ENCODE peak calls at places on chromosome 15, in seven cellular contexts. D is BE2C; M is GM23248; W is CD8-positive, alpha-beta T cell; S is breast epithelium; T is PC-3; E is mucosa of descending colon. F is an unnamed sample.

GRCh38 chr15:41926184-41927056 is 32.6 kb upstream of the SPTBN5 start:
- DNase-seq in E (peak; percentile 72), M (peak; percentile 65), W (peak; percentile 14), S (no peak), D (no peak), T (peak; percentile 67), F (no peak)

GRCh38 chr15:39580630-39581500 is at the start of gene THBS1:
- DNase-seq in W (peak; percentile 28), S (peak; percentile 82), T (peak; percentile 94), D (no peak), E (peak; percentile 89), M (peak; percentile 97), F (peak; percentile 81)

GRCh38 chr15:60740787-60741354 is 261.9 kb upstream of the ICE2 start:
- DNase-seq in M (peak; percentile 59), E (no peak), W (no peak), T (no peak), D (no peak), S (no peak), F (no peak)

GRCh38 chr15:40471105-40471777 is 457 bp downstream of the CHST14 start:
- DNase-seq in M (peak; percentile 41), D (peak; percentile 39), E (peak; percentile 60), W (peak; percentile 19), S (no peak), T (peak; percentile 6), F (peak; percentile 30)

GRCh38 chr15:58227706-58228543 is 89.7 kb downstream of the AQP9 start:
- DNase-seq in D (peak; percentile 81), S (peak; percentile 62), M (peak; percentile 87), W (peak; percentile 67), T (peak; percentile 83), E (no peak), F (peak; percentile 45)

GRCh38 chr15:83899670-83900069 is 245.7 kb downstream of the ADAMTSL3 start:
- DNase-seq in D (no peak), S (no peak), W (no peak), T (no peak), E (no peak), M (no peak), F (no peak)

GRCh38 chr15:51907136-51907862 is 64.3 kb downstream of the LEO1 start:
- DNase-seq in S (no peak), W (no peak), D (no peak), T (peak; percentile 98), M (peak; percentile 61), E (no peak), F (peak; percentile 61)

GRCh38 chr15:29968099-29968892 is 114.5 kb upstream of the GOLGA8J start:
- DNase-seq in S (no peak), E (no peak), W (no peak), M (peak; percentile 14), T (peak; percentile 27), D (peak; percentile 9), F (no peak)

GRCh38 chr15:90598053-90598577 is 68.4 kb downstream of the CRTC3 start:
- DNase-seq in M (no peak), W (no peak), T (no peak), D (no peak), S (no peak), E (peak; percentile 76), F (no peak)

GRCh38 chr15:59398220-59398619 is 25.5 kb upstream of the MYO1E start:
- DNase-seq in W (no peak), D (no peak), M (no peak), E (no peak), S (no peak), T (no peak), F (no peak)

GRCh38 chr15:50627351-50628055 is 59.1 kb downstream of the TRPM7 start:
- DNase-seq in T (no peak), M (peak; percentile 57), D (no peak), S (no peak), E (no peak), W (no peak), F (no peak)

GRCh38 chr15:100125627-100126231 is 216.0 kb downstream of the ADAMTS17 start:
- DNase-seq in S (no peak), T (no peak), E (no peak), M (no peak), W (no peak), D (no peak), F (no peak)

GRCh38 chr15:100124936-100125626 is 216.7 kb downstream of the ADAMTS17 start:
- DNase-seq in E (no peak), S (no peak), D (no peak), M (no peak), T (no peak), W (no peak), F (no peak)

GRCh38 chr15:100121285-100121684 is 220.5 kb downstream of the ADAMTS17 start:
- DNase-seq in M (no peak), E (no peak), S (no peak), W (no peak), D (no peak), T (no peak), F (no peak)

GRCh38 chr15:100124361-100124760 is 217.4 kb downstream of the ADAMTS17 start:
- DNase-seq in S (no peak), T (no peak), E (no peak), W (no peak), D (no peak), M (no peak), F (no peak)

GRCh38 chr15:100123611-100124010 is 218.2 kb downstream of the ADAMTS17 start:
- DNase-seq in M (no peak), D (no peak), T (peak; percentile 84), S (no peak), E (no peak), W (no peak), F (no peak)
- H3K4me1 ChIP-seq in M (no peaks in the 10 kb centered on the region), D (no peaks in the 10 kb centered on the region), T (peaks cover 17% of the 10 kb centered on the region), S (no peaks in the 10 kb centered on the region), E (no peaks in the 10 kb centered on the region), W (no peaks in the 10 kb centered on the region), F (no peaks in the 10 kb centered on the region)

GRCh38 chr15:20643024-20643770 is 101.6 kb upstream of the GOLGA6L6 start:
- DNase-seq in E (no peak), D (no peak), S (no peak), M (no peak), T (no peak), W (no peak), F (no peak)
- H3K9me3 ChIP-seq in E (peaks cover 8% of the 10 kb centered on the region), D (no peaks in the 10 kb centered on the region), S (no peaks in the 10 kb centered on the region), M (no peaks in the 10 kb centered on the region), T (peaks cover 5% of the 10 kb centered on the region), W (no peaks in the 10 kb centered on the region), F (no peaks in the 10 kb centered on the region)

GRCh38 chr15:98874359-98874758 is 133.2 kb downstream of the PGPEP1L start:
- DNase-seq in M (no peak), E (no peak), W (no peak), S (no peak), D (no peak), T (no peak), F (no peak)
- H3K4me1 ChIP-seq in M (peaks cover 73% of the 10 kb centered on the region), E (no peaks in the 10 kb centered on the region), W (peaks cover 18% of the 10 kb centered on the region), S (peaks cover 5% of the 10 kb centered on the region), D (peaks cover 23% of the 10 kb centered on the region), T (peaks cover 54% of the 10 kb centered on the region), F (peaks cover 10% of the 10 kb centered on the region)

DNA sequence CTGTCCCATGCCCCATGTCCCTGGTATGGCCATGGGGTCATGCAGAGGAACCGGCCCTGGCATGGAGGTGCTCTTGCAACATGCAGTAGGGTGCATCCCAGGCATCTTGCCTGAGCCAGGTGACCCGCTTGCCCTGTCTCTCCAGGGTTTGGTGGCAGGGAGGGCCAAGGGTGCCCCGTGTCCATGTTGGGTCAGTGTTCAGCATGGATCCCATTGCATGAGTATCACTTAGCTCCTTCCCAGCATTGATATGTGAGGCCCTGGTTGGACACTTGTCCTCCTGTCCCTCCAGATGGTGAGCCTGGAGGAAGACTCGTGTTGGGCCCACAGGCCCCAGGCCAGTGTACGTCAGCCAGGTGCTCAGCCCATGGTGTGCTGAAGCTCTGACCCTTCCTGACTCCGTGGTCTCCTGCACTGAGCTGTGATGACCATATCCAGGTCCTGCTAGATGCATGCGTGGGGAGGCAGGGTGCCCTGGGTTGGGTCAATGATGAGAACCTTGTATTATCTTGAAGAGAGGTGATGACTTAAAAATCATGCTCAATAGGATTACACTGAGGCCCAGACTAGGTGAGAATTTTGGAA is 205.0 kb downstream of the UBE3A start:
- DNase-seq in E (no peak), M (no peak), S (no peak), T (no peak), D (no peak), W (no peak), F (no peak)
- H3K9me3 ChIP-seq in E (peaks cover 95% of the 10 kb centered on the region), M (no peaks in the 10 kb centered on the region), S (peaks cover 100% of the 10 kb centered on the region), T (peaks cover 4% of the 10 kb centered on the region), D (peaks cover 7% of the 10 kb centered on the region), W (no peaks in the 10 kb centered on the region), F (no peaks in the 10 kb centered on the region)

GRCh38 chr15:68794307-68794706 is 26.4 kb downstream of the ANP32A start:
- DNase-seq in D (no peak), W (no peak), E (no peak), T (no peak), M (no peak), S (no peak), F (no peak)
- H3K4me1 ChIP-seq in D (peaks cover 20% of the 10 kb centered on the region), W (peaks cover 93% of the 10 kb centered on the region), E (peaks cover 74% of the 10 kb centered on the region), T (no peaks in the 10 kb centered on the region), M (peaks cover 15% of the 10 kb centered on the region), S (peaks cover 55% of the 10 kb centered on the region), F (peaks cover 49% of the 10 kb centered on the region)

F was measured in pancreas.